ENCODE peak calls at places on chromosomes 3 and 15, in nine cellular contexts. One of them, this sample, is unnamed.

GRCh38 chr3:105093853-105094252 is 272.9 kb upstream of the ALCAM start:
- DNase-seq in H9: no peak
- DNase-seq in right atrium auricular region: no peak
- DNase-seq in IMR-90: no peak
- DNase-seq in fibroblast of mammary gland: no peak
- DNase-seq in kidney: no peak
- DNase-seq in WTC11: no peak
- DNase-seq in hepatocyte: no peak
- DNase-seq in right lobe of liver: no peak
- DNase-seq in this sample: no peak

GRCh38 chr3:54240-54639 is 142.3 kb upstream of the CHL1 start:
- DNase-seq in H9: no peak
- DNase-seq in right atrium auricular region: no peak
- DNase-seq in IMR-90: no peak
- DNase-seq in fibroblast of mammary gland: no peak
- DNase-seq in kidney: no peak
- DNase-seq in WTC11: no peak
- DNase-seq in hepatocyte: no peak
- DNase-seq in right lobe of liver: no peak
- DNase-seq in this sample: no peak

GRCh38 chr3:11118181-11118682 is 36.1 kb upstream of the HRH1 start:
- DNase-seq in H9: no peak
- DNase-seq in right atrium auricular region: no peak
- DNase-seq in IMR-90: peak
- DNase-seq in fibroblast of mammary gland: peak
- DNase-seq in kidney: no peak
- DNase-seq in WTC11: no peak
- DNase-seq in hepatocyte: no peak
- DNase-seq in right lobe of liver: no peak
- DNase-seq in this sample: no peak

GRCh38 chr3:61669676-61670299 is 108.4 kb downstream of the PTPRG start:
- DNase-seq in H9: no peak
- DNase-seq in right atrium auricular region: no peak
- DNase-seq in IMR-90: no peak
- DNase-seq in fibroblast of mammary gland: no peak
- DNase-seq in kidney: no peak
- DNase-seq in WTC11: no peak
- DNase-seq in hepatocyte: no peak
- DNase-seq in right lobe of liver: no peak
- DNase-seq in this sample: no peak

GRCh38 chr3:186844908-186845307 is 2.4 kb downstream of the ADIPOQ start:
- DNase-seq in H9: no peak
- DNase-seq in right atrium auricular region: no peak
- DNase-seq in IMR-90: no peak
- DNase-seq in fibroblast of mammary gland: no peak
- DNase-seq in kidney: no peak
- DNase-seq in WTC11: no peak
- DNase-seq in hepatocyte: no peak
- DNase-seq in right lobe of liver: no peak
- DNase-seq in this sample: no peak

GRCh38 chr3:45205126-45205525 is 21.0 kb downstream of the TMEM158 start:
- DNase-seq in H9: no peak
- DNase-seq in right atrium auricular region: no peak
- DNase-seq in IMR-90: peak
- DNase-seq in fibroblast of mammary gland: no peak
- DNase-seq in kidney: no peak
- DNase-seq in WTC11: no peak
- DNase-seq in hepatocyte: no peak
- DNase-seq in right lobe of liver: no peak
- DNase-seq in this sample: no peak

GRCh38 chr3:74119221-74119620 is 494.5 kb upstream of the PDZRN3 start:
- DNase-seq in H9: no peak
- DNase-seq in right atrium auricular region: no peak
- DNase-seq in IMR-90: no peak
- DNase-seq in fibroblast of mammary gland: no peak
- DNase-seq in kidney: no peak
- DNase-seq in WTC11: no peak
- DNase-seq in hepatocyte: no peak
- DNase-seq in right lobe of liver: no peak
- DNase-seq in this sample: no peak

GRCh38 chr3:192901435-192901834 is 16.2 kb downstream of the MB21D2 start:
- DNase-seq in H9: no peak
- DNase-seq in right atrium auricular region: no peak
- DNase-seq in IMR-90: peak
- DNase-seq in fibroblast of mammary gland: peak
- DNase-seq in kidney: no peak
- DNase-seq in WTC11: no peak
- DNase-seq in hepatocyte: no peak
- DNase-seq in right lobe of liver: no peak
- DNase-seq in this sample: no peak

GRCh38 chr15:66986951-66987350 is 78.5 kb upstream of the SMAD3 start:
- DNase-seq in H9: no peak
- DNase-seq in right atrium auricular region: no peak
- DNase-seq in IMR-90: no peak
- DNase-seq in fibroblast of mammary gland: no peak
- DNase-seq in kidney: no peak
- DNase-seq in WTC11: no peak
- DNase-seq in hepatocyte: no peak
- DNase-seq in right lobe of liver: no peak
- DNase-seq in this sample: no peak

GRCh38 chr3:171088984-171089754 is 62.6 kb upstream of the SLC2A2 start:
- DNase-seq in H9: no peak
- DNase-seq in right atrium auricular region: no peak
- DNase-seq in IMR-90: peak
- DNase-seq in fibroblast of mammary gland: peak
- DNase-seq in kidney: no peak
- DNase-seq in WTC11: no peak
- DNase-seq in hepatocyte: peak
- DNase-seq in right lobe of liver: no peak
- DNase-seq in this sample: no peak

GRCh38 chr15:44580105-44580504 is 43.2 kb downstream of the EIF3J start:
- DNase-seq in H9: no peak
- DNase-seq in right atrium auricular region: no peak
- DNase-seq in IMR-90: no peak
- DNase-seq in fibroblast of mammary gland: no peak
- DNase-seq in kidney: no peak
- DNase-seq in WTC11: no peak
- DNase-seq in hepatocyte: no peak
- DNase-seq in right lobe of liver: no peak
- DNase-seq in this sample: no peak

GRCh38 chr3:177657243-177657642 is 460.0 kb upstream of the TBL1XR1 start:
- DNase-seq in H9: no peak
- DNase-seq in right atrium auricular region: no peak
- DNase-seq in IMR-90: no peak
- DNase-seq in fibroblast of mammary gland: no peak
- DNase-seq in kidney: no peak
- DNase-seq in WTC11: no peak
- DNase-seq in hepatocyte: no peak
- DNase-seq in right lobe of liver: no peak
- DNase-seq in this sample: no peak

GRCh38 chr3:71031914-71032521 is 551.5 kb downstream of the FOXP1 start:
- DNase-seq in H9: no peak
- DNase-seq in right atrium auricular region: no peak
- DNase-seq in IMR-90: no peak
- DNase-seq in fibroblast of mammary gland: no peak
- DNase-seq in kidney: no peak
- DNase-seq in WTC11: no peak
- DNase-seq in hepatocyte: no peak
- DNase-seq in right lobe of liver: no peak
- DNase-seq in this sample: no peak

GRCh38 chr3:150783920-150784746 is 21.2 kb upstream of the SIAH2 start:
- DNase-seq in H9: no peak
- DNase-seq in right atrium auricular region: no peak
- DNase-seq in IMR-90: no peak
- DNase-seq in fibroblast of mammary gland: peak
- DNase-seq in kidney: no peak
- DNase-seq in WTC11: no peak
- DNase-seq in hepatocyte: no peak
- DNase-seq in right lobe of liver: no peak
- DNase-seq in this sample: no peak

GRCh38 chr3:8186213-8186612 is 315.4 kb upstream of the LMCD1 start:
- DNase-seq in H9: no peak
- DNase-seq in right atrium auricular region: no peak
- DNase-seq in IMR-90: no peak
- DNase-seq in fibroblast of mammary gland: no peak
- DNase-seq in kidney: no peak
- DNase-seq in WTC11: no peak
- DNase-seq in hepatocyte: no peak
- DNase-seq in right lobe of liver: no peak
- DNase-seq in this sample: no peak

GRCh38 chr15:46654993-46655392 is 1020.2 kb downstream of the SQOR start:
- DNase-seq in H9: no peak
- DNase-seq in right atrium auricular region: no peak
- DNase-seq in IMR-90: no peak
- DNase-seq in fibroblast of mammary gland: peak
- DNase-seq in kidney: no peak
- DNase-seq in WTC11: no peak
- DNase-seq in hepatocyte: no peak
- DNase-seq in right lobe of liver: no peak
- DNase-seq in this sample: no peak

GRCh38 chr15:32148833-32149555 is 118.7 kb downstream of the CHRNA7 start:
- DNase-seq in H9: no peak
- DNase-seq in right atrium auricular region: no peak
- DNase-seq in IMR-90: no peak
- DNase-seq in fibroblast of mammary gland: no peak
- DNase-seq in kidney: no peak
- DNase-seq in WTC11: no peak
- DNase-seq in hepatocyte: no peak
- DNase-seq in right lobe of liver: no peak
- DNase-seq in this sample: no peak

GRCh38 chr3:22475665-22476064 is 724.7 kb upstream of the ZNF385D start:
- DNase-seq in H9: no peak
- DNase-seq in right atrium auricular region: no peak
- DNase-seq in IMR-90: no peak
- DNase-seq in fibroblast of mammary gland: no peak
- DNase-seq in kidney: no peak
- DNase-seq in WTC11: no peak
- DNase-seq in hepatocyte: no peak
- DNase-seq in right lobe of liver: no peak
- DNase-seq in this sample: no peak

GRCh38 chr3:41450416-41451231 is 251.3 kb downstream of the CTNNB1 start:
- DNase-seq in H9: no peak
- DNase-seq in right atrium auricular region: no peak
- DNase-seq in IMR-90: no peak
- DNase-seq in fibroblast of mammary gland: no peak
- DNase-seq in kidney: no peak
- DNase-seq in WTC11: peak
- DNase-seq in hepatocyte: peak
- DNase-seq in right lobe of liver: no peak
- DNase-seq in this sample: no peak

GRCh38 chr3:29291262-29291981 is 10.6 kb downstream of the RBMS3 start:
- DNase-seq in H9: no peak
- DNase-seq in right atrium auricular region: no peak
- DNase-seq in IMR-90: no peak
- DNase-seq in fibroblast of mammary gland: no peak
- DNase-seq in kidney: no peak
- DNase-seq in WTC11: no peak
- DNase-seq in hepatocyte: no peak
- DNase-seq in right lobe of liver: no peak
- DNase-seq in this sample: no peak

DNA sequence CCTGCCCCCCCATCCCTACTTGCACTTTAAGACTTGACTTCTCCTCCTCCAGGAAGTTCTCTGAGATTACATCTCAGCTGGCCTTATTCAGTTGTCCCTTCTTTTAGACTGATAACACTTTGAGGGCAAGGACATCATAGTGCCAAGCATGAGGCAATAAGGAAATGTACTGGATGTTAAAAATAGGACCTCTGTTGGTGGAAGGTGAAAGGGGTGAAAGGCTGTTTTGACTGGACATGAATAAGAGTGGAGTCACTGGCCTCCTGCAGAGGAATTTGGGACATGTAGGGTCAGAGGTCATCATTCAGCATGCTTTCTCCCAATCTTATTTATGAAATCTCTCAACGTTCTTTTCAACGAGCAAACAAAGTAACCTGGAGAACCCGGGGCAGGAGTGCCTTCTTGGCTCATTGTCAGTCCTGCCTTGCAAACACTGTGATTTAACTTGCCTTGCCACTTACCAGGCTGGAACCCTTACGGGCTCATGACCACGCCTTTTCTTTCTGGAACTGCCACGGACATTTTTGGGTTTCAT is 38.6 kb downstream of the TRIM71 start:
- DNase-seq in H9: no peak
- DNase-seq in right atrium auricular region: no peak
- DNase-seq in IMR-90: no peak
- DNase-seq in fibroblast of mammary gland: peak
- DNase-seq in kidney: no peak
- DNase-seq in WTC11: no peak
- DNase-seq in hepatocyte: no peak
- DNase-seq in right lobe of liver: no peak
- DNase-seq in this sample: no peak
- TF ChIP-seq CTCF in H9: no peak
- TF ChIP-seq CTCF in right atrium auricular region: no peak
- TF ChIP-seq CTCF in IMR-90: no peak
- TF ChIP-seq CTCF in fibroblast of mammary gland: no peak
- TF ChIP-seq CTCF in kidney: no peak
- TF ChIP-seq CTCF in WTC11: no peak
- TF ChIP-seq CTCF in hepatocyte: no peak
- TF ChIP-seq CTCF in right lobe of liver: no peak
- TF ChIP-seq CTCF in this sample: no peak

GRCh38 chr3:100606894-100607512 is 2.4 kb upstream of the ADGRG7 start:
- DNase-seq in H9: no peak
- DNase-seq in right atrium auricular region: no peak
- DNase-seq in IMR-90: no peak
- DNase-seq in fibroblast of mammary gland: no peak
- DNase-seq in kidney: no peak
- DNase-seq in WTC11: no peak
- DNase-seq in hepatocyte: no peak
- DNase-seq in right lobe of liver: no peak
- DNase-seq in this sample: no peak
- TF ChIP-seq CTCF in H9: no peak
- TF ChIP-seq CTCF in right atrium auricular region: no peak
- TF ChIP-seq CTCF in IMR-90: no peak
- TF ChIP-seq CTCF in fibroblast of mammary gland: no peak
- TF ChIP-seq CTCF in kidney: no peak
- TF ChIP-seq CTCF in WTC11: no peak
- TF ChIP-seq CTCF in hepatocyte: no peak
- TF ChIP-seq CTCF in right lobe of liver: no peak
- TF ChIP-seq CTCF in this sample: no peak

DNA sequence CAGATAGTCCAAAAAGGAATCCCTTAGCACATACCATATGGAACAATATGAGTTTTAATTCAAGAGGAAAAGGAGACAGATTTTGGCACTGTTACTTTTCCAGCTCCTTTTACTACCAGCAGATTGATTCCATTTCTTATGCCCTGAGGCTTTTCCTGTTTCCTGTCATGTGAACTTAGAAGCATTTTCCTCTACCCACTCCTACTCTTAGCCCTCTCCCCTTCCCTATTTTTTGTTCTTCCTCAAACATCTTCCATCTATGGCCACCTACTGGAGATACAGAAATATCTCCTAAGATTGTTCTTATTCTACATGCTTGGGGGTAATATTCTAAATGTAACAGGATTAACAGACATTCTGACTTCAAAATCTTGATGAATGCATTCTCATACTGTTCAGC is 207.8 kb downstream of the CHST2 start:
- DNase-seq in H9: no peak
- DNase-seq in right atrium auricular region: no peak
- DNase-seq in IMR-90: no peak
- DNase-seq in fibroblast of mammary gland: peak
- DNase-seq in kidney: no peak
- DNase-seq in WTC11: no peak
- DNase-seq in hepatocyte: no peak
- DNase-seq in right lobe of liver: no peak
- DNase-seq in this sample: no peak
- TF ChIP-seq CTCF in H9: no peak
- TF ChIP-seq CTCF in right atrium auricular region: no peak
- TF ChIP-seq CTCF in IMR-90: no peak
- TF ChIP-seq CTCF in fibroblast of mammary gland: peak
- TF ChIP-seq CTCF in kidney: no peak
- TF ChIP-seq CTCF in WTC11: no peak
- TF ChIP-seq CTCF in hepatocyte: peak
- TF ChIP-seq CTCF in right lobe of liver: no peak
- TF ChIP-seq CTCF in this sample: no peak

GRCh38 chr3:102174832-102175374 is 259.9 kb upstream of the ZPLD1 start:
- DNase-seq in H9: no peak
- DNase-seq in right atrium auricular region: no peak
- DNase-seq in IMR-90: peak
- DNase-seq in fibroblast of mammary gland: no peak
- DNase-seq in kidney: no peak
- DNase-seq in WTC11: no peak
- DNase-seq in hepatocyte: no peak
- DNase-seq in right lobe of liver: no peak
- DNase-seq in this sample: no peak
- TF ChIP-seq CTCF in H9: no peak
- TF ChIP-seq CTCF in right atrium auricular region: no peak
- TF ChIP-seq CTCF in IMR-90: peak
- TF ChIP-seq CTCF in fibroblast of mammary gland: no peak
- TF ChIP-seq CTCF in kidney: no peak
- TF ChIP-seq CTCF in WTC11: no peak
- TF ChIP-seq CTCF in hepatocyte: no peak
- TF ChIP-seq CTCF in right lobe of liver: no peak
- TF ChIP-seq CTCF in this sample: no peak

This sample was measured in mesothelial cell of epicardium.